ENCODE peak calls at places on chromosomes 1 and 21, in five cellular contexts. Z, M, U, S and W are unnamed samples. For H3K27me3 and H3K9me3, the result is how much of the 10 kb centered on the place peaks cover.

GRCh38 chr21:14995695-14996490 is 68.9 kb downstream of the NRIP1 start:
- DNase-seq in Z (no peak), S (peak), U (no peak), M (no peak), W (peak)

GRCh38 chr1:117268926-117269378 is 58.2 kb upstream of the VTCN1 start:
- DNase-seq in U (no peak), Z (no peak), M (no peak), S (no peak), W (peak)

GRCh38 chr1:223393275-223394214 is at the start of gene CCDC185:
- DNase-seq in S (peak), Z (peak), M (no peak), U (no peak), W (peak)

GRCh38 chr1:196477262-196477661 is 131.0 kb downstream of the KCNT2 start:
- DNase-seq in Z (no peak), U (no peak), S (no peak), M (no peak), W (no peak)

GRCh38 chr1:211885746-211886522 is 55.4 kb upstream of the LPGAT1 start:
- DNase-seq in Z (no peak), M (no peak), U (no peak), S (no peak), W (no peak)

GRCh38 chr1:21929951-21930615 is 7.0 kb downstream of the HSPG2 start:
- DNase-seq in S (no peak), M (no peak), Z (no peak), U (no peak), W (no peak)

GRCh38 chr1:115107501-115108260 is 18.4 kb upstream of the TSPAN2 start:
- DNase-seq in U (no peak), S (peak), M (no peak), Z (no peak), W (no peak)

GRCh38 chr1:237186733-237187132 is 144.7 kb downstream of the RYR2 start:
- DNase-seq in M (no peak), U (no peak), S (no peak), Z (no peak), W (no peak)

GRCh38 chr1:108120163-108120562 is 80.0 kb downstream of the SLC25A24 start:
- DNase-seq in U (no peak), S (no peak), M (no peak), Z (no peak), W (no peak)

GRCh38 chr1:215875236-215875635 is 308.1 kb downstream of the KCTD3 start:
- DNase-seq in S (no peak), M (no peak), Z (no peak), U (no peak), W (no peak)

GRCh38 chr1:15288173-15288926 is 41.3 kb downstream of the FHAD1 start:
- DNase-seq in U (no peak), S (no peak), M (no peak), Z (no peak), W (peak)

GRCh38 chr1:89822109-89822962 is 1.5 kb downstream of the LRRC8D start:
- DNase-seq in M (no peak), Z (no peak), U (no peak), S (no peak), W (no peak)

GRCh38 chr1:8429549-8430105 is 111.7 kb downstream of the SLC45A1 start:
- DNase-seq in S (no peak), U (no peak), M (no peak), Z (no peak), W (no peak)

GRCh38 chr1:23664837-23665795 is 26.5 kb upstream of the RPL11 start:
- DNase-seq in M (no peak), S (peak), Z (no peak), U (no peak), W (no peak)

GRCh38 chr1:174519845-174520244 is 72.1 kb downstream of the GPR52 start:
- DNase-seq in U (no peak), S (no peak), M (no peak), Z (no peak), W (no peak)

GRCh38 chr1:58975888-58976287 is 192.0 kb upstream of the JUN start:
- DNase-seq in M (no peak), Z (no peak), S (peak), U (no peak), W (no peak)

GRCh38 chr1:232635778-232636356 is 5.9 kb upstream of the SIPA1L2 start:
- DNase-seq in U (no peak), Z (no peak), M (peak), S (peak), W (no peak)

GRCh38 chr1:59947047-59947938 is 20.7 kb upstream of the CYP2J2 start:
- DNase-seq in U (no peak), Z (peak), M (peak), S (peak), W (peak)

GRCh38 chr1:228009116-228009827 is 2.5 kb downstream of the WNT3A start:
- DNase-seq in U (no peak), Z (no peak), S (no peak), M (no peak), W (no peak)
- H3K27me3 ChIP-seq in U (half or more), Z (half or more), S (half or more), M (under half), W (under half)

GRCh38 chr1:109467301-109467777 is 993 bp downstream of the SYPL2 start:
- DNase-seq in S (no peak), M (no peak), U (no peak), Z (no peak), W (no peak)
- H3K4me3 ChIP-seq in S (no peak), M (no peak), U (peak), Z (peak), W (no peak)

GRCh38 chr21:37101384-37101783 is 28.3 kb downstream of the TTC3 start:
- DNase-seq in Z (no peak), M (no peak), S (peak), U (no peak), W (no peak)
- H3K9me3 ChIP-seq in Z (under half), M (under half), S (under half), U (under half), W (under half)

GRCh38 chr1:156844638-156845037 is 14.3 kb downstream of the INSRR start:
- DNase-seq in U (no peak), Z (no peak), S (no peak), M (no peak), W (no peak)

GRCh38 chr1:156847591-156848460 is 11.1 kb downstream of the INSRR start:
- DNase-seq in Z (no peak), M (no peak), S (no peak), U (no peak), W (no peak)

GRCh38 chr1:156845055-156845952 is 13.6 kb downstream of the INSRR start:
- DNase-seq in S (peak), Z (no peak), M (peak), U (no peak), W (no peak)

GRCh38 chr1:156846643-156847042 is 12.3 kb downstream of the INSRR start:
- DNase-seq in M (no peak), S (no peak), U (no peak), Z (no peak), W (no peak)

DNA sequence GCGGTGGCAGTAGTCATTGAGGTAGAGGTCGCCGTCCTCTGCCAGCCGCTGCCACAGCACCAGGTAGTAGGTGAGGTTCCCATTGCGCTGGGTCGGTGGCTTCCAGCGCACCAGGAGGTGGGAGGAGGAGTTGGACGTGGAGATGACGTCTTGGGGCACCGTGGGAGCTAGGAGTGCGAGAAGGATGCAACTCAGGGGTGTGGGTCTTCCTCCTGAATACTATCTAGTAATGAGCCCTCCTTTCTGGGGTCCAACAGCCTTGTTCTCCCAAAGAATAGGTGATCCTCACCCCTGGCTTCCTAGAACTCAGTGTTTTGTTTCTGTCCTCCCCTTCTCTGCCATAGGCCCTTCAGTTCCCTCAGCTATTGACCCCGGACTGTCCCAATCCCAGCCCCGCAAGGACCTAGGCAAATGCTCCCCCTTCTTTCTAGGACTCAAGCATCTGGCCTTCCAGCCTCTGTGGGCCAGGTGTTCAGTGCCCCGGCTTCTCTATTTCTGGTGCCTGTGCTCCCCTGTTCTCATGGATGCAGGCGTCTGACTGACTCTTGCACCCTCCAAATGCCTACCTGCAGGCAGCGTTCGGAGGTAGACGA is 12.9 kb downstream of the INSRR start:
- DNase-seq in S (no peak), M (no peak), Z (no peak), U (no peak), W (no peak)
- H3K27me3 ChIP-seq in S (half or more), M (under half), Z (half or more), U (half or more), W (under half)

GRCh38 chr1:17540255-17541001 is 930 bp downstream of the ARHGEF10L start:
- DNase-seq in M (no peak), U (peak), S (peak), Z (no peak), W (peak)

GRCh38 chr1:17538010-17538409 is 1.5 kb upstream of the ARHGEF10L start:
- DNase-seq in U (no peak), S (peak), M (no peak), Z (no peak), W (no peak)

GRCh38 chr1:17538428-17539130 is 919 bp upstream of the ARHGEF10L start:
- DNase-seq in Z (no peak), S (peak), M (no peak), U (no peak), W (no peak)

GRCh38 chr1:17539526-17540254 is at the start of gene ARHGEF10L:
- DNase-seq in S (peak), Z (no peak), M (no peak), U (peak), W (peak)

DNA sequence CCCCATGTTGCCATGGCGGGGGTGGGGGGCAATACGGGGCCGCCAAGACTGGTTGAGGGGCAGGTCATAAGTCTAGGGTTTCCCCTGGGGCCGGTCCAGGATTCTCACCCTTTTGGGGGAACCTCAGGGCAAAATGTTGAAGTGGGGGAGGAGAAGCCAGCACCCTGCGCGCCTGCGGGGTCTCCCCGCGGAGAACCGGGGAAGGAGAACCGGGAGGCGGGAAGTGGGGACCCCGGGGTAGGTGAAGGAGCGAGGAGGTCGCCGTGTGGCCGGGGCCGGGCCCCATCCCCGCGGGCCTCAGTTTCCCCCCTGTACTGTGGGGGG is 334 bp upstream of the ARHGEF10L start:
- DNase-seq in M (no peak), U (no peak), S (no peak), Z (no peak), W (no peak)
- H3K4me3 ChIP-seq in M (no peak), U (peak), S (peak), Z (peak), W (peak)

GRCh38 chr1:244974550-244974949 is 110.2 kb upstream of the HNRNPU start:
- DNase-seq in U (no peak), Z (no peak), M (no peak), S (no peak), W (no peak)
- H3K9me3 ChIP-seq in U (under half), Z (under half), M (under half), S (under half), W (under half)

GRCh38 chr1:244082969-244083368 is 31.9 kb downstream of the ZBTB18 start:
- DNase-seq in Z (no peak), S (no peak), M (no peak), U (no peak), W (no peak)
- H3K27me3 ChIP-seq in Z (under half), S (under half), M (under half), U (under half), W (under half)